ENCODE peak calls at places on chromosome 16, in nine cellular contexts. K is GM19239; J is nephron progenitor cell; B is HCT116; W is HL-60; Z is KBM-7; H is NCI-H774; V is stimulated activated CD4-positive, alpha-beta T cell treated with anti-CD3 and anti-CD28 coated beads, Interleukin-1b, Interleukin-23, amount 100 ng/mL, for 48 hours; P is AG09319. D is an unnamed sample.

GRCh38 chr16:88468289-88469129 is 15.4 kb downstream of the ZFPM1 start:
- DNase-seq in K (peak; percentile 68), J (peak; percentile 81), B (peak; percentile 56), W (no peak), Z (peak; percentile 48), H (no peak), V (peak; percentile 39), P (no peak), D (no peak)

GRCh38 chr16:88387941-88388627 is 5.3 kb downstream of the ZNF469 start:
- DNase-seq in K (no peak), J (no peak), B (no peak), W (no peak), Z (no peak), H (no peak), V (no peak), P (no peak), D (no peak)

GRCh38 chr16:83363521-83363920 is 444.3 kb upstream of the HSBP1 start:
- DNase-seq in K (no peak), J (no peak), B (no peak), W (no peak), Z (no peak), H (no peak), V (no peak), P (no peak), D (no peak)

GRCh38 chr16:53022374-53022773 is 30.3 kb downstream of the CHD9NB start:
- DNase-seq in K (no peak), J (peak; percentile 60), B (peak; percentile 41), W (peak; percentile 21), Z (peak; percentile 57), H (peak; percentile 43), V (no peak), P (no peak), D (no peak)

GRCh38 chr16:81823111-81823510 is 44.0 kb downstream of the PLCG2 start:
- DNase-seq in K (no peak), J (no peak), B (no peak), W (peak; percentile 76), Z (peak; percentile 85), H (no peak), V (no peak), P (no peak), D (peak; percentile 84)

GRCh38 chr16:63185235-63185780 is 1149.1 kb upstream of the CDH8 start:
- DNase-seq in K (no peak), J (no peak), B (no peak), W (no peak), Z (no peak), H (no peak), V (no peak), P (no peak), D (no peak)

GRCh38 chr16:50835358-50836060 is 93.6 kb downstream of the CYLD start:
- DNase-seq in K (no peak), J (no peak), B (no peak), W (no peak), Z (no peak), H (no peak), V (no peak), P (no peak), D (no peak)

GRCh38 chr16:1626327-1626726 is 14.2 kb downstream of the CRAMP1 start:
- DNase-seq in K (no peak), J (no peak), B (no peak), W (no peak), Z (no peak), H (no peak), V (no peak), P (no peak), D (no peak)

GRCh38 chr16:75072239-75072947 is 44.2 kb downstream of the LDHD start:
- DNase-seq in K (no peak), J (no peak), B (no peak), W (no peak), Z (no peak), H (no peak), V (no peak), P (no peak), D (no peak)

GRCh38 chr16:4494746-4495490 is 18.7 kb downstream of the HMOX2 start:
- DNase-seq in K (no peak), J (no peak), B (peak; percentile 81), W (no peak), Z (no peak), H (no peak), V (no peak), P (no peak), D (no peak)

GRCh38 chr16:3135120-3135715 is 389 bp downstream of the ZNF213 start:
- DNase-seq in K (no peak), J (no peak), B (no peak), W (no peak), Z (peak; percentile 57), H (no peak), V (no peak), P (no peak), D (no peak)

GRCh38 chr16:17238285-17239028 is 232.3 kb downstream of the XYLT1 start:
- DNase-seq in K (no peak), J (no peak), B (no peak), W (no peak), Z (no peak), H (no peak), V (peak; percentile 24), P (peak; percentile 3), D (no peak)

GRCh38 chr16:1613240-1613639 is 1.1 kb downstream of the CRAMP1 start:
- DNase-seq in K (no peak), J (peak; percentile 20), B (no peak), W (peak; percentile 10), Z (peak; percentile 33), H (no peak), V (no peak), P (no peak), D (no peak)

GRCh38 chr16:64238576-64238975 is 883.3 kb downstream of the CDH11 start:
- DNase-seq in K (no peak), J (no peak), B (no peak), W (no peak), Z (no peak), H (no peak), V (no peak), P (no peak), D (no peak)

GRCh38 chr16:30766206-30766921 is 4.2 kb downstream of the RNF40 start:
- DNase-seq in K (no peak), J (no peak), B (no peak), W (no peak), Z (no peak), H (no peak), V (no peak), P (no peak), D (peak; percentile 58)

GRCh38 chr16:14325921-14326401 is 254.8 kb downstream of the MRTFB start:
- DNase-seq in K (no peak), J (no peak), B (no peak), W (no peak), Z (no peak), H (no peak), V (no peak), P (peak; percentile 62), D (no peak)

GRCh38 chr16:19008245-19008644 is 24.5 kb downstream of the TMC7 start:
- DNase-seq in K (no peak), J (no peak), B (no peak), W (no peak), Z (no peak), H (no peak), V (no peak), P (peak; percentile 52), D (no peak)

GRCh38 chr16:67537636-67538591 is 9.3 kb downstream of the RIPOR1 start:
- DNase-seq in K (peak; percentile 69), J (peak; percentile 75), B (no peak), W (no peak), Z (no peak), H (no peak), V (peak; percentile 43), P (no peak), D (peak; percentile 85)

GRCh38 chr16:86580063-86580797 is 1.9 kb downstream of the FOXL1 start:
- DNase-seq in K (no peak), J (no peak), B (no peak), W (no peak), Z (no peak), H (no peak), V (no peak), P (no peak), D (peak; percentile 75)

GRCh38 chr16:55912022-55912421 is 36.8 kb upstream of the CES5A start:
- DNase-seq in K (no peak), J (no peak), B (no peak), W (no peak), Z (no peak), H (peak; percentile 22), V (no peak), P (no peak), D (no peak)

GRCh38 chr16:78742501-78743283 is 643.2 kb downstream of the WWOX start:
- DNase-seq in K (peak; percentile 54), J (no peak), B (no peak), W (no peak), Z (peak; percentile 52), H (no peak), V (peak; percentile 88), P (no peak), D (no peak)

GRCh38 chr16:27492588-27492979 is 57.1 kb downstream of the GTF3C1 start:
- DNase-seq in K (no peak), J (no peak), B (no peak), W (no peak), Z (no peak), H (no peak), V (no peak), P (no peak), D (no peak)

GRCh38 chr16:50836121-50836541 is 94.2 kb downstream of the CYLD start:
- DNase-seq in K (no peak), J (no peak), B (no peak), W (no peak), Z (no peak), H (no peak), V (no peak), P (no peak), D (no peak)

GRCh38 chr16:89167425-89167941 is 4.1 kb upstream of the CDH15 start:
- DNase-seq in K (peak; percentile 91), J (peak; percentile 99), B (peak; percentile 73), W (peak; percentile 67), Z (peak; percentile 91), H (peak; percentile 28), V (peak; percentile 85), P (peak; percentile 44), D (peak; percentile 96)

GRCh38 chr16:23267647-23268046 is 34.5 kb upstream of the SCNN1B start:
- DNase-seq in K (no peak), J (no peak), B (no peak), W (no peak), Z (no peak), H (no peak), V (no peak), P (no peak), D (no peak)

GRCh38 chr16:57299009-57299718 is 14.7 kb upstream of the PLLP start:
- DNase-seq in K (no peak), J (peak; percentile 65), B (no peak), W (no peak), Z (no peak), H (no peak), V (no peak), P (no peak), D (peak; percentile 86)

GRCh38 chr16:4313563-4314531 is 2.0 kb upstream of the GLIS2 start:
- DNase-seq in K (peak; percentile 95), J (peak; percentile 76), B (peak; percentile 64), W (no peak), Z (peak; percentile 52), H (peak; percentile 34), V (no peak), P (no peak), D (no peak)

D was measured in posterior vena cava.